ENCODE peak calls at places on chromosomes 2 and 18, in ten cellular contexts. F is NCI-H1930; R is stimulated activated CD4-positive, alpha-beta T cell treated with anti-CD3 and anti-CD28 coated beads, TNF-alpha, amount 100 ng/mL, for 1 hour; D is SK-N-DZ; J is GM04503; G is activated T-cell treated with anti-CD3 and anti-CD28 coated beads for 1 hour; P is NCI-H1417; I is NCI-H446 treated with DMSO at 0.1 percent for 48 hours; A is NCI-H187; Q is posterior cingulate gyrus. M is an unnamed sample.

GRCh38 chr18:21686282-21687105 is 18.1 kb downstream of the ABHD3 start:
- DNase-seq in F (no peak), R (no peak), D (no peak), J (no peak), G (no peak), P (no peak), I (no peak), A (no peak), Q (no peak), M (no peak)

GRCh38 chr2:8710951-8711350 is 29.1 kb downstream of the ID2 start:
- DNase-seq in F (no peak), R (no peak), D (no peak), J (no peak), G (no peak), P (no peak), I (no peak), A (no peak), Q (no peak), M (no peak)

GRCh38 chr2:36190097-36190496 is 165.5 kb upstream of the CRIM1 start:
- DNase-seq in F (no peak), R (no peak), D (no peak), J (no peak), G (no peak), P (no peak), I (no peak), A (no peak), Q (no peak), M (no peak)

GRCh38 chr18:59340312-59340711 is 18.8 kb downstream of the LMAN1 start:
- DNase-seq in F (no peak), R (no peak), D (no peak), J (no peak), G (no peak), P (no peak), I (no peak), A (no peak), Q (no peak), M (no peak)

GRCh38 chr2:215299337-215299859 is 12.5 kb upstream of the ATIC start:
- DNase-seq in F (no peak), R (no peak), D (peak), J (no peak), G (no peak), P (no peak), I (no peak), A (no peak), Q (no peak), M (no peak)

GRCh38 chr18:10705786-10706185 is 180.0 kb downstream of the NAPG start:
- DNase-seq in F (peak), R (no peak), D (no peak), J (no peak), G (no peak), P (peak), I (no peak), A (no peak), Q (peak), M (no peak)

GRCh38 chr2:237196866-237197618 is 111.4 kb downstream of the COPS8 start:
- DNase-seq in F (peak), R (no peak), D (no peak), J (no peak), G (no peak), P (peak), I (no peak), A (no peak), Q (no peak), M (no peak)

GRCh38 chr2:240481720-240482119 is 46.3 kb downstream of the GPC1 start:
- DNase-seq in F (no peak), R (no peak), D (no peak), J (no peak), G (no peak), P (no peak), I (no peak), A (no peak), Q (no peak), M (no peak)

GRCh38 chr18:57859314-57859713 is 56.2 kb upstream of the ATP8B1 start:
- DNase-seq in F (peak), R (no peak), D (peak), J (no peak), G (no peak), P (peak), I (no peak), A (no peak), Q (no peak), M (peak)

GRCh38 chr2:187783446-187783845 is 229.2 kb upstream of the TFPI start:
- DNase-seq in F (no peak), R (no peak), D (no peak), J (no peak), G (no peak), P (peak), I (no peak), A (no peak), Q (no peak), M (peak)

GRCh38 chr2:6832995-6833604 is 32.6 kb downstream of the CMPK2 start:
- DNase-seq in F (no peak), R (no peak), D (no peak), J (no peak), G (no peak), P (no peak), I (no peak), A (no peak), Q (no peak), M (no peak)

GRCh38 chr2:223247136-223247535 is 195.1 kb downstream of the KCNE4 start:
- DNase-seq in F (no peak), R (no peak), D (peak), J (no peak), G (no peak), P (peak), I (peak), A (peak), Q (no peak), M (peak)

GRCh38 chr18:73756256-73757091 is 391.2 kb downstream of the FBXO15 start:
- DNase-seq in F (no peak), R (no peak), D (no peak), J (no peak), G (no peak), P (peak), I (no peak), A (no peak), Q (no peak), M (no peak)

GRCh38 chr2:55865095-55865835 is 58.3 kb downstream of the EFEMP1 start:
- DNase-seq in F (no peak), R (no peak), D (no peak), J (no peak), G (no peak), P (no peak), I (no peak), A (no peak), Q (no peak), M (no peak)

GRCh38 chr2:98730851-98731708 is at the start of gene MGAT4A:
- DNase-seq in F (peak), R (peak), D (peak), J (no peak), G (peak), P (peak), I (no peak), A (peak), Q (peak), M (peak)

GRCh38 chr2:193141998-193142397 is 947.3 kb upstream of the TMEFF2 start:
- DNase-seq in F (no peak), R (no peak), D (no peak), J (no peak), G (no peak), P (no peak), I (no peak), A (no peak), Q (no peak), M (no peak)

GRCh38 chr2:48316753-48317750 is 212.9 kb upstream of the STON1 start:
- DNase-seq in F (no peak), R (no peak), D (no peak), J (no peak), G (no peak), P (peak), I (no peak), A (no peak), Q (no peak), M (no peak)

M was measured in ACHN.